ENCODE peak calls at places on chromosomes 2 and 18, in five cellular contexts. Y, K, L, G and O are unnamed samples. For H3K27me3 and H3K4me1, the result is how much of the 10 kb centered on the place peaks cover.

GRCh38 chr2:3299703-3300102 is 77.9 kb downstream of the EIPR1 start:
- DNase-seq in Y (no peak), K (peak), L (no peak), G (no peak), O (no peak)

GRCh38 chr2:179588486-179589145 is 272.8 kb downstream of the ZNF385B start:
- DNase-seq in Y (no peak), K (no peak), L (no peak), G (no peak), O (no peak)

GRCh38 chr2:217366996-217367395 is 507.1 kb upstream of the TNP1 start:
- DNase-seq in Y (no peak), K (no peak), L (no peak), G (no peak), O (no peak)

GRCh38 chr2:222671259-222672067 is at the start of gene MOGAT1:
- DNase-seq in Y (no peak), K (peak), L (peak), G (no peak), O (no peak)

GRCh38 chr2:235232474-235233435 is 261.1 kb upstream of the AGAP1 start:
- DNase-seq in Y (no peak), K (no peak), L (no peak), G (peak), O (no peak)

GRCh38 chr2:176317246-176318065 is 48.2 kb downstream of the MTX2 start:
- DNase-seq in Y (no peak), K (no peak), L (no peak), G (no peak), O (no peak)

GRCh38 chr18:62436636-62437519 is 85.9 kb upstream of the ZCCHC2 start:
- DNase-seq in Y (no peak), K (peak), L (peak), G (peak), O (no peak)

GRCh38 chr2:31107588-31108300 is 30.5 kb downstream of the GALNT14 start:
- DNase-seq in Y (no peak), K (no peak), L (no peak), G (no peak), O (no peak)

GRCh38 chr2:181393472-181393871 is 63.7 kb upstream of the ITGA4 start:
- DNase-seq in Y (no peak), K (no peak), L (no peak), G (no peak), O (no peak)

GRCh38 chr18:57910817-57911216 is 107.7 kb upstream of the ATP8B1 start:
- DNase-seq in Y (no peak), K (no peak), L (no peak), G (no peak), O (no peak)

GRCh38 chr2:46942143-46942526 is 26.5 kb upstream of the MCFD2 start:
- DNase-seq in Y (peak), K (peak), L (peak), G (peak), O (peak)

GRCh38 chr18:13268035-13268700 is 49.6 kb downstream of the LDLRAD4 start:
- DNase-seq in Y (no peak), K (peak), L (no peak), G (peak), O (no peak)

DNA sequence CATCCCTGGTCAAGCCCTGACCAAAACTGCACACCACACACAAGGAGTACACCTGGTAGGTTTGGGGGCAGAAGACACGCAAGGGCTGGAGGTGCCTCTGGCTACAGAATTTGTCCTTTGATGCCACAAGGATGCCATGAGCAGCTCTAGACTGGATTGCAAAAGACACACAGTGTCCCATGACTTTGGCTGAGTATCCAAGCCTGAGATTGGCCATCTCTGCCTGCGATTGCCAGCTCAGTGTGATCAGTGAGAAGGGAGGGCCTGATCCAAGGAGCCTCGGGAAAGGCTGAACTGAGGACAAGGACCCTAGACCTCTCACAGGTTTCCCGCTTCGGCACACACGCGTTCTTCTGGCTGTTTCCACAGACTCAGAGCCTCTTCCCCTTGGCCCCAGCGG is 60.0 kb upstream of the FOSL2 start:
- DNase-seq in Y (no peak), K (no peak), L (peak), G (no peak), O (no peak)
- H3K27me3 ChIP-seq in Y (under half), K (under half), L (under half), G (under half), O (under half)

GRCh38 chr2:144546933-144547332 is 27.0 kb upstream of the ZEB2 start:
- DNase-seq in Y (no peak), K (no peak), L (no peak), G (no peak), O (no peak)

GRCh38 chr2:144548088-144548487 is 28.2 kb upstream of the ZEB2 start:
- DNase-seq in Y (no peak), K (no peak), L (no peak), G (no peak), O (no peak)

GRCh38 chr2:144545787-144546186 is 25.9 kb upstream of the ZEB2 start:
- DNase-seq in Y (no peak), K (no peak), L (no peak), G (no peak), O (no peak)

GRCh38 chr2:144548532-144549191 is 28.7 kb upstream of the ZEB2 start:
- DNase-seq in Y (peak), K (no peak), L (no peak), G (no peak), O (no peak)

DNA sequence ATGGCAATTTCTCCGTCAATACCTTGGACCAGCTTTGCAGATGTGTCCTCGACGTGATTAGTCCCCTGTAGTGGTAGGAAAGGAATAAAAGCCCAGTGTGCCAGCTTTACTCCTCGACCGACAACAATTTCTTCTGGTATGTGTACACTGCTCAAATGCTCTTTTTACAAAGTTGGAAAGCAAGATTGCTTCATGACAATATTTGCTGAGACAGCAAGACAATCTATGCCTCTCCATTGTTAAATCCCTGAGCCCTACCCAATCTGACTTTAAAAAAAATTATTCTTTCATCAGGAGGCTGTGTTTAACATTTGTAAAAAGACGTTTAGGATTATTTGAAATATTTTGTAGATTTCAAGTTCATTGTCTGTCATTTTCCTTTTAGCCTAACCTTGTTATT is 27.6 kb upstream of the ZEB2 start:
- DNase-seq in Y (no peak), K (no peak), L (no peak), G (no peak), O (no peak)
- H3K4me3 ChIP-seq in Y (no peak), K (no peak), L (no peak), G (no peak), O (no peak)

DNA sequence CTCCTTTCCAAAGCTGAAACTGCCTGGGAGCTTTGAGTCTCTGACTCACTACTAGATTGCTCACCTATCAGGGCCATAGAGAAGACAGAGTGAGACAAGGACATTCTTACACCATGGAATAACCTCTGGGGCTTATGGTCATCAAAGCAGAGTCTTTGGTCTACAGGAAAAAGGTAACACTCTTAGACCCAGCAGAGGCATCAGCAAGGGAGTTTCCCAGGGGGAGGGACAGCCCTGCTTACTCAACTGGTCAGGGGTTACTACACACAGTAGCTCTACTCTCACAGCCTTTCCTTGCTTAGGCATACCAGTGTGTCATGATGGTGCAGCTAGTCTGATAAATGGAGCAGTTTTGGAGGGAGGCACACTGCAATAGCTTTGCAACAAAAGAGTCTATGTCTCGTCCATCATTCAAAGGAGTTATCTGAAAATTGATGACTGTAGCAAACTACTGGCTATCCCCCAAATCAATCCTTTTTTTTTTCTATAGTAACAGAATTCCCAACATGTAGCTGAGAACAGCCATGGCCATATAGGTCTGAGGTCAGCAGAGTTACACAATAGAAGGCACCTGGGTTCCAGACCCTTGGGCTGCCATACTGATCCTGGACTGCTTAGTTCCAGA is 22.4 kb upstream of the CD28 start:
- DNase-seq in Y (no peak), K (no peak), L (no peak), G (peak), O (no peak)
- H3K4me1 ChIP-seq in Y (under half), K (half or more), L (under half), G (under half), O (under half)

GRCh38 chr2:11022064-11022463 is 110.3 kb downstream of the KCNF1 start:
- DNase-seq in Y (no peak), K (no peak), L (no peak), G (no peak), O (no peak)
- H3K27me3 ChIP-seq in Y (under half), K (under half), L (under half), G (under half), O (under half)

DNA sequence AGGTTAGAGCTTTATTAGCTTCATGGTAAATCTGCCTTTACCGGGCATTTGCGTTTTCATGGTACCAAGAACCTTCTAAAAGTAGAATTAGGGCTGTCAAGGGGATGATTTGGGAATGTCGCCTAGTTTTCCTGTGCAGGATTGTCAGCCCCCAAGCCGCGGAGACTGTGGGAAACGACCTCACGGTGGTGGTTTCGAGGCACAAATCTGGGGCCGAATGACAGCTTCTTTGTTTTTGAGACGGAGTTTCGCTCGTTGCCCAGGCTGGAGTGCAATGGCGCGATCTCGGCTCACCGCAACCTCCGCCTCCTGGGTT is 615 bp upstream of the USP39 start:
- DNase-seq in Y (no peak), K (no peak), L (no peak), G (no peak), O (no peak)
- H3K4me3 ChIP-seq in Y (no peak), K (peak), L (peak), G (no peak), O (no peak)